ENCODE peak calls at places on chromosomes 4 and X, in four cellular contexts. M is WTC11, E is A549, C is K562. T is an unnamed sample.

GRCh38 chr4:71049395-71049794 is 55.9 kb downstream of the DCK start:
- DNase-seq in E (no peak), C (no peak), M (no peak), T (no peak)

GRCh38 chrX:87397103-87397886 is 120.3 kb upstream of the KLHL4 start:
- DNase-seq in M (no peak), E (no peak), C (no peak), T (no peak)

GRCh38 chr4:26048378-26048882 is 134.4 kb downstream of the SMIM20 start:
- DNase-seq in C (no peak), M (no peak), E (no peak), T (no peak)

GRCh38 chr4:41822326-41822725 is 73.8 kb upstream of the PHOX2B start:
- DNase-seq in M (no peak), E (no peak), C (no peak), T (no peak)

GRCh38 chr4:153241295-153241694 is 37.1 kb downstream of the TRIM2 start:
- DNase-seq in M (no peak), E (no peak), C (no peak), T (no peak)

GRCh38 chrX:154486396-154487207 is at the start of gene UBL4A:
- DNase-seq in E (peak; percentile 26), M (peak; percentile 46), C (peak; percentile 67), T (no peak)

GRCh38 chrX:129777218-129777768 is 2.5 kb upstream of the SASH3 start:
- DNase-seq in E (no peak), C (no peak), M (no peak), T (peak; percentile 19)

GRCh38 chrX:41005445-41005992 is 79.7 kb upstream of the USP9X start:
- DNase-seq in M (no peak), E (no peak), C (no peak), T (no peak)

GRCh38 chrX:108735087-108735679 is 1.2 kb downstream of the IRS4 start:
- DNase-seq in C (no peak), M (peak; percentile 51), E (peak; percentile 49), T (no peak)

GRCh38 chr4:1746919-1747602 is 25.7 kb downstream of the TACC3 start:
- DNase-seq in C (no peak), E (no peak), M (no peak), T (peak; percentile 86)

GRCh38 chrX:40132751-40133150 is 35.0 kb upstream of the BCOR start:
- DNase-seq in M (no peak), C (peak; percentile 78), E (peak; percentile 73), T (no peak)

GRCh38 chr4:153234923-153235322 is 30.7 kb downstream of the TRIM2 start:
- DNase-seq in C (no peak), M (no peak), E (no peak), T (no peak)

GRCh38 chr4:173478136-173478860 is 51.7 kb downstream of the HAND2 start:
- DNase-seq in E (no peak), C (no peak), M (no peak), T (no peak)

GRCh38 chr4:169615467-169616106 is 3.2 kb upstream of the NEK1 start:
- DNase-seq in E (no peak), C (no peak), M (no peak), T (no peak)

GRCh38 chrX:47321386-47321785 is 49.0 kb upstream of the ZNF157 start:
- DNase-seq in C (peak; percentile 44), M (peak; percentile 87), E (no peak), T (no peak)

GRCh38 chrX:15985937-15986336 is 131.3 kb upstream of the AP1S2 start:
- DNase-seq in M (no peak), C (no peak), E (no peak), T (no peak)

GRCh38 chrX:108437789-108438623 is at the start of gene COL4A6:
- DNase-seq in E (peak; percentile 48), C (peak; percentile 24), M (peak; percentile 73), T (peak; percentile 23)

GRCh38 chr4:40800064-40800463 is 50.3 kb downstream of the NSUN7 start:
- DNase-seq in E (no peak), C (no peak), M (no peak), T (no peak)

GRCh38 chr4:113445286-113445685 is 316.3 kb downstream of the CAMK2D start:
- DNase-seq in C (no peak), M (no peak), E (no peak), T (no peak)

GRCh38 chr4:87049508-87049907 is 114.7 kb downstream of the AFF1 start:
- DNase-seq in C (no peak), M (no peak), E (no peak), T (no peak)

GRCh38 chr4:102501176-102501634 is at the start of gene NFKB1:
- DNase-seq in C (peak; percentile 44), M (peak; percentile 43), E (no peak), T (peak; percentile 54)

GRCh38 chrX:24149346-24150050 is at the start of gene ZFX:
- DNase-seq in C (peak; percentile 73), E (no peak), M (peak; percentile 39), T (peak; percentile 9)

GRCh38 chr4:136818811-136819210 is 713.5 kb downstream of the PCDH18 start:
- DNase-seq in C (no peak), M (no peak), E (no peak), T (no peak)

GRCh38 chr4:110130578-110131358 is 67.6 kb downstream of the ELOVL6 start:
- DNase-seq in C (no peak), E (no peak), M (no peak), T (no peak)
- TF ChIP-seq HMGXB4 in C (no peak), E (no peak), M (no peak), T (no peak)

DNA sequence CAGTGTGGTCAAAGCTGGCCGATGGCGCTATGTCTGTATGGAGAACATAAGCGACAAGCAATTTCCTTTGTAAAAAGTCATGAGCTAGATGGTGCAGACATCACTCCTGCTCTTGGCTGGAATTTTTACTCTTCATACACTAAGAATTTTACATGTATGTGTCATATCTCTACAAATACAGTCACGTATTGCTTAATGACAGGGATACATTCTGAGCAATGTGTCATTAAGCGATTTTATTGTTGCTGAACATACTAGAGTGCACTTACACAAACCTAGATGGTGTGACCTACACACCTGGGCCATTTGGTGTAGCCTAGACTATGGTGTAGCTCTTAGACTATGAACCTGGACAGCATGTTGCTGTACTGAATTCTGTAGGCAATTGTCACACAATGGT is 185.4 kb downstream of the SOWAHB start:
- DNase-seq in M (no peak), E (no peak), C (no peak), T (no peak)
- TF ChIP-seq HMGXB4 in M (no peak), E (no peak), C (no peak), T (no peak)

GRCh38 chr4:111187108-111187507 is 564.2 kb upstream of the PITX2 start:
- DNase-seq in C (no peak), M (no peak), E (no peak), T (no peak)
- TF ChIP-seq HMGXB4 in C (no peak), M (no peak), E (no peak), T (no peak)

DNA sequence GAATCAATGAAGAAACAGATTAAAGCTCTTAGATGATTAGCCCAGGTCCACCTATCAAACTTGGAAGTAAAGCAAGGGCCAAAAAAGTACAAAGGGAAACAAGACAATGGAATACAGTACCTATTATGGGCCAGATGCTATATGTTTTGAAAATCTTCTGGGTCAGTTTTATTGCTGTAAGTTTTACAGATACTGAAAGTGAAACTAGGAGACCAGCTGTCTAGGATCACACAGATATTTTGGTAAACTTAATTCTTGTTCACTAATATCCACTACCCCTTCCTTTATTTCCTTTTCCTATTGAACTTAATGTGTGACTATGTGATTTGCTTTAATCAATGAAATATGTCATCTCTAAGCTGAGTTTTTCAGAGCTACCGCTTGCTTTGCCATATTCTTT is 505.4 kb upstream of the PITX2 start:
- DNase-seq in E (no peak), C (no peak), M (no peak), T (no peak)
- TF ChIP-seq HMGXB4 in E (no peak), C (no peak), M (no peak), T (no peak)

GRCh38 chr4:139144161-139144859 is 32.7 kb downstream of the ELF2 start:
- DNase-seq in E (no peak), C (no peak), M (peak; percentile 43), T (no peak)
- TF ChIP-seq HMGXB4 in E (no peak), C (no peak), M (no peak), T (no peak)

DNA sequence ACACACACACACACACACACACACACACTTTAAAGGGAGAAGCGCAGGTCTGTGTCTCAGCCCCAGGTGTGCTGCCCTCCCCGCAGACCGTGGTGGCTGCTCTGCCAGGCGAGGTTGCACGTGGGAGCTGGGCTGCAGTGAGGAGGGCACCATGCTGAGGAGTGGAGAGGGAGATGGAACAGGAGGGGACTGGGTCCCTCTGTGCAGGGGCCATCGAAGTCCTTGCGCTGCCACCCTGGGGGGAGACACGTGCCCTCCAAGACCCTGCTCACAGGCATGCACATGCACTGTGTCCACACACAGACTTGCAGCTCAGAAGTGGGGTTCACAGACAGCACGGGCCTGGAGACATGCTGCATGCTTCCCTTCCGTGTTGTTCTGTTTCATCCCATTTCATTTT is 65.5 kb upstream of the HGFAC start:
- DNase-seq in E (no peak), M (no peak), C (no peak), T (no peak)
- TF ChIP-seq HMGXB4 in E (no peak), M (no peak), C (no peak), T (no peak)

GRCh38 chrX:110087485-110088356 is 84.8 kb downstream of the TMEM164 start:
- DNase-seq in M (no peak), C (no peak), E (peak; percentile 71), T (no peak)
- TF ChIP-seq HMGXB4 in M (no peak), C (no peak), E (no peak), T (no peak)

GRCh38 chrX:114028907-114029662 is 554.8 kb upstream of the HTR2C start:
- DNase-seq in M (no peak), E (no peak), C (no peak), T (no peak)
- TF ChIP-seq HMGXB4 in M (no peak), E (no peak), C (no peak), T (no peak)